ENCODE peak calls at places on chromosome 15, in six cellular contexts. X, T, L, K, B and P are unnamed samples.

GRCh38 chr15:52440414-52440813 is 88.3 kb downstream of the MYO5A start:
- DNase-seq in X (no peak), T (no peak), L (no peak), K (no peak), B (peak; percentile 60), P (no peak)

GRCh38 chr15:91634163-91634562 is 219.3 kb upstream of the SLCO3A1 start:
- DNase-seq in X (no peak), T (no peak), L (no peak), K (no peak), B (no peak), P (no peak)

GRCh38 chr15:72342385-72342784 is 22.4 kb upstream of the CELF6 start:
- DNase-seq in X (peak; percentile 78), T (no peak), L (no peak), K (no peak), B (peak; percentile 4), P (no peak)

GRCh38 chr15:50786871-50787270 is 21.4 kb upstream of the SPPL2A start:
- DNase-seq in X (no peak), T (no peak), L (no peak), K (no peak), B (no peak), P (no peak)

GRCh38 chr15:99632521-99632920 is 66.7 kb downstream of the MEF2A start:
- DNase-seq in X (no peak), T (no peak), L (no peak), K (no peak), B (no peak), P (no peak)

GRCh38 chr15:90104551-90104950 is 2.3 kb upstream of the IDH2 start:
- DNase-seq in X (peak; percentile 60), T (peak; percentile 36), L (no peak), K (no peak), B (no peak), P (no peak)

GRCh38 chr15:57095896-57096295 is 177.5 kb downstream of the TCF12 start:
- DNase-seq in X (no peak), T (no peak), L (no peak), K (no peak), B (no peak), P (no peak)

GRCh38 chr15:70475921-70476320 is 287.4 kb downstream of the UACA start:
- DNase-seq in X (no peak), T (no peak), L (no peak), K (no peak), B (peak; percentile 36), P (no peak)

GRCh38 chr15:38886315-38887163 is 321.9 kb upstream of the RASGRP1 start:
- DNase-seq in X (no peak), T (no peak), L (no peak), K (no peak), B (peak; percentile 76), P (no peak)

GRCh38 chr15:76341366-76342045 is 4.9 kb downstream of the ISL2 start:
- DNase-seq in X (peak; percentile 62), T (peak; percentile 35), L (no peak), K (no peak), B (no peak), P (no peak)

GRCh38 chr15:51620647-51621046 is 1.9 kb downstream of the DMXL2 start:
- DNase-seq in X (no peak), T (peak; percentile 6), L (no peak), K (no peak), B (no peak), P (no peak)

GRCh38 chr15:60000113-60000823 is 3.8 kb upstream of the FOXB1 start:
- DNase-seq in X (peak; percentile 62), T (peak; percentile 77), L (no peak), K (no peak), B (no peak), P (no peak)

GRCh38 chr15:91866971-91867372 is 13.5 kb downstream of the SLCO3A1 start:
- DNase-seq in X (no peak), T (peak; percentile 62), L (peak; percentile 70), K (no peak), B (peak; percentile 32), P (peak; percentile 81)

GRCh38 chr15:67786646-67787045 is 38.7 kb upstream of the SKOR1 start:
- DNase-seq in X (no peak), T (no peak), L (no peak), K (no peak), B (no peak), P (no peak)

GRCh38 chr15:45630958-45631691 is 3.7 kb upstream of the SQOR start:
- DNase-seq in X (no peak), T (no peak), L (peak; percentile 50), K (no peak), B (peak; percentile 93), P (peak; percentile 63)

GRCh38 chr15:44207643-44208042 is 12.6 kb upstream of the FRMD5 start:
- DNase-seq in X (no peak), T (no peak), L (no peak), K (no peak), B (peak; percentile 92), P (no peak)

GRCh38 chr15:41494190-41494921 is 682 bp downstream of the ITPKA start:
- DNase-seq in X (peak; percentile 43), T (peak; percentile 25), L (no peak), K (no peak), B (no peak), P (peak; percentile 81)

GRCh38 chr15:83410532-83410931 is 36.6 kb upstream of the SH3GL3 start:
- DNase-seq in X (peak; percentile 2), T (no peak), L (no peak), K (no peak), B (no peak), P (no peak)

GRCh38 chr15:25240461-25241021 is 198.3 kb downstream of the UBE3A start:
- DNase-seq in X (no peak), T (no peak), L (peak; percentile 7), K (no peak), B (no peak), P (peak; percentile 30)

GRCh38 chr15:62612771-62613170 is 429.8 kb upstream of the TPM1 start:
- DNase-seq in X (no peak), T (no peak), L (no peak), K (no peak), B (peak; percentile 70), P (no peak)

GRCh38 chr15:49675051-49675450 is 54.2 kb downstream of the DTWD1 start:
- DNase-seq in X (no peak), T (no peak), L (no peak), K (no peak), B (peak; percentile 88), P (no peak)

GRCh38 chr15:39232512-39232911 is 348.4 kb upstream of the THBS1 start:
- DNase-seq in X (peak; percentile 45), T (no peak), L (no peak), K (no peak), B (peak; percentile 90), P (no peak)

GRCh38 chr15:89361451-89362202 is 27.0 kb upstream of the POLG start:
- DNase-seq in X (peak; percentile 82), T (no peak), L (peak; percentile 72), K (peak; percentile 32), B (peak; percentile 55), P (peak; percentile 91)

GRCh38 chr15:42608110-42608531 is 32.7 kb downstream of the STARD9 start:
- DNase-seq in X (no peak), T (no peak), L (no peak), K (no peak), B (peak; percentile 75), P (no peak)

GRCh38 chr15:87576486-87577176 is 679.9 kb downstream of the NTRK3 start:
- DNase-seq in X (no peak), T (no peak), L (no peak), K (no peak), B (no peak), P (no peak)

GRCh38 chr15:78739996-78740903 is 71.0 kb downstream of the ADAMTS7 start:
- DNase-seq in X (peak; percentile 80), T (peak; percentile 43), L (no peak), K (no peak), B (no peak), P (peak; percentile 73)

GRCh38 chr15:57994468-57995154 is 70.9 kb downstream of the ALDH1A2 start:
- DNase-seq in X (no peak), T (peak; percentile 54), L (no peak), K (no peak), B (no peak), P (no peak)

GRCh38 chr15:82960766-82961165 is 8.2 kb upstream of the HOMER2 start:
- DNase-seq in X (no peak), T (no peak), L (no peak), K (no peak), B (no peak), P (no peak)

GRCh38 chr15:62280625-62281024 is 115.5 kb upstream of the C2CD4B start:
- DNase-seq in X (no peak), T (no peak), L (no peak), K (no peak), B (no peak), P (no peak)